ENCODE peak calls at places on chromosomes 6 and 20, in four cellular contexts. L is cardiac fibroblast, T is thoracic aorta, F is heart left ventricle. K is an unnamed sample.
A peak's percentile ranks its signal among the peaks of the same experiment; 100 is the strongest.

GRCh38 chr6:125952764-125953501 is 3.6 kb upstream of the HINT3 start:
- DNase-seq in T (no peak), F (no peak), L (peak; percentile 37), K (peak; percentile 43)

GRCh38 chr20:57622579-57623381 is 2.6 kb upstream of the ZBP1 start:
- DNase-seq in L (peak; percentile 35), F (no peak), T (no peak), K (peak; percentile 44)

GRCh38 chr6:82589509-82590206 is 226.0 kb downstream of the TPBG start:
- DNase-seq in L (peak; percentile 47), T (no peak), F (no peak), K (peak; percentile 42)

GRCh38 chr6:52221302-52221701 is 23.0 kb downstream of the IL17F start:
- DNase-seq in T (no peak), F (no peak), L (no peak), K (no peak)

GRCh38 chr20:63124782-63125580 is 91.0 kb downstream of the YTHDF1 start:
- DNase-seq in T (no peak), F (no peak), L (no peak), K (no peak)

GRCh38 chr6:1325471-1326309 is 13.8 kb downstream of the FOXQ1 start:
- DNase-seq in T (no peak), L (peak; percentile 64), F (no peak), K (peak; percentile 76)

GRCh38 chr20:50582591-50583234 is 72.5 kb downstream of the PTPN1 start:
- DNase-seq in L (no peak), T (no peak), F (no peak), K (no peak)

GRCh38 chr20:63594043-63594561 is 20.1 kb upstream of the HELZ2 start:
- DNase-seq in T (no peak), L (no peak), F (no peak), K (peak; percentile 52)

GRCh38 chr6:5344038-5344437 is 82.7 kb downstream of the FARS2 start:
- DNase-seq in F (no peak), T (no peak), L (no peak), K (no peak)

GRCh38 chr20:35297153-35297552 is 4.9 kb upstream of the FAM83C start:
- DNase-seq in F (no peak), L (peak; percentile 27), T (no peak), K (no peak)

GRCh38 chr20:25042531-25043498 is 15.1 kb downstream of the ACSS1 start:
- DNase-seq in T (no peak), L (no peak), F (peak; percentile 78), K (no peak)

GRCh38 chr6:17962436-17963031 is 24.9 kb downstream of the KIF13A start:
- DNase-seq in L (peak; percentile 93), T (no peak), F (peak; percentile 86), K (peak; percentile 89)

GRCh38 chr20:24384865-24385264 is 84.6 kb upstream of the SYNDIG1 start:
- DNase-seq in L (no peak), T (no peak), F (no peak), K (no peak)

GRCh38 chr6:52728394-52728793 is 34.9 kb downstream of the GSTA2 start:
- DNase-seq in F (no peak), L (peak; percentile 49), T (no peak), K (no peak)

GRCh38 chr6:117776441-117776840 is 101.2 kb downstream of the NUS1 start:
- DNase-seq in L (no peak), F (no peak), T (no peak), K (no peak)

GRCh38 chr6:51901766-51902165 is 185.6 kb downstream of the PKHD1 start:
- DNase-seq in F (no peak), L (no peak), T (no peak), K (no peak)

GRCh38 chr6:52653151-52653550 is 17.8 kb upstream of the TMEM14A start:
- DNase-seq in L (no peak), F (no peak), T (no peak), K (no peak)

GRCh38 chr6:136036601-136037000 is 185.1 kb downstream of the PDE7B start:
- DNase-seq in T (no peak), F (no peak), L (peak; percentile 65), K (peak; percentile 54)

GRCh38 chr6:140379919-140380318 is 1005.5 kb upstream of the CITED2 start:
- DNase-seq in F (no peak), T (no peak), L (no peak), K (peak; percentile 68)

GRCh38 chr6:16676978-16677377 is 84.3 kb downstream of the ATXN1 start:
- DNase-seq in T (no peak), L (peak; percentile 73), F (no peak), K (no peak)

GRCh38 chr20:49247792-49248191 is 28.6 kb downstream of the DDX27 start:
- DNase-seq in T (no peak), L (peak; percentile 16), F (no peak), K (no peak)

GRCh38 chr6:44049163-44049988 is 77.9 kb downstream of the MRPL14 start:
- DNase-seq in F (no peak), T (no peak), L (peak; percentile 72), K (peak; percentile 82)

GRCh38 chr6:5681480-5681879 is 325.2 kb downstream of the NRN1 start:
- DNase-seq in T (no peak), F (no peak), L (no peak), K (no peak)

GRCh38 chr20:62346398-62347150 is 20.5 kb downstream of the LAMA5 start:
- DNase-seq in L (no peak), F (no peak), T (no peak), K (no peak)

GRCh38 chr20:64160536-64161495 is 3.4 kb upstream of the MYT1 start:
- DNase-seq in T (no peak), F (no peak), L (no peak), K (no peak)

GRCh38 chr20:33664762-33665144 is 2.0 kb upstream of the ACTL10 start:
- DNase-seq in F (no peak), T (no peak), L (no peak), K (no peak)
- H3K4me3 ChIP-seq in F (no peak overlapping the region), T (no peak overlapping the region), L (no peak overlapping the region), K (no peak overlapping the region)

DNA sequence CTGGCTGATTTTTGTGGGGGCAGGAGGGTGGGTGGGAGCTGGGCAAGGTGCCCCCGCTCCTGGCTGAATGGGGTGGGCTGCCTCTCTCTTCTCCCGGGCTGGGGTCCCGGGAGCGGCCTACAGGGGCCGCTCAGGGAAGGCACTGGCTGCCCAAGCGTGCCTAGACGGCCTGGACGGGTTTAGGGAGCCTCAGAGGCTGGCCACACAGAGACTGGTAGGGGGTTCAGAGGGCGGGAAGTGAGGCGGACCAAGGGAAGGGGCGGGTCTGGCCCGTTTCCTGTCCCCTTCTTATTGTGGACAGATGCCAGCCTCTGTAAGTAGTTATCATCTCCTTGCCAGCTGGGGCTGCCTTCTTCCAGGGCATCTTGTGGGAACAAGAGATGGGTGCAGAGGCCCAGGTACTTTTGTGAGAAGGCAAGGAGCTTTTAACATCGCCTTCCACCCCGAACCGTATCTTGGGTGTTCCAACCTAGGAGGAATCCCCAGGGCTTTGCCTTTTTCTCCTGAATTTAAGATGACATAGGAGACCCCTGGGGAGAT is 437 bp downstream of the CD40 start:
- DNase-seq in F (peak; percentile 49), T (no peak), L (peak; percentile 23), K (no peak)
- H3K4me3 ChIP-seq in F (peak overlapping the region; percentile 45), T (peak overlapping the region; percentile 91), L (peak overlapping the region; percentile 49), K (peak overlapping the region; percentile 78)

GRCh38 chr20:32582659-32583580 is 2.2 kb downstream of the NOL4L start:
- DNase-seq in L (peak; percentile 43), F (peak; percentile 30), T (no peak), K (peak; percentile 68)
- H3K4me3 ChIP-seq in L (peak overlapping the region; percentile 61), F (peak overlapping the region; percentile 50), T (peak overlapping the region; percentile 82), K (peak overlapping the region; percentile 67)

DNA sequence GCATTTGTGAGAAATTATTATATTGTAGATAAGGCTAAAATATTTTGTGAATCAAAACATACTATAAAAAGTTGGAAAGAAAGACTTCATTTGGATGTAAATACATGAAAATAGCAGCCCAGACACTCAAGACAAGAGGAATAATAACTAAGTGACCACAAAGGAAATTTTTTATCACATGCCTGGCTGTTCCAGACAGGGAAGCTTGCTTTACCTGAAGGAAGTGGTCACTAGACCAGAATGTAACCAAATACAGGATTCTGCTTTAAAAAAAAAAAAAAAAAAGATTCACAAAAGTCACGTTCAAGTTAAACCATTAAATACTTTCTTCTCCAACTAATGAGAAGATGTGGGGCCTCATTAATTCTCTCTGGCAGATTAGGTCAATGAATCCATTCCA is 9.3 kb upstream of the HLA-DQB2 start:
- DNase-seq in T (no peak), L (no peak), F (no peak), K (no peak)
- H3K4me3 ChIP-seq in T (no peak overlapping the region), L (no peak overlapping the region), F (no peak overlapping the region), K (no peak overlapping the region)

DNA sequence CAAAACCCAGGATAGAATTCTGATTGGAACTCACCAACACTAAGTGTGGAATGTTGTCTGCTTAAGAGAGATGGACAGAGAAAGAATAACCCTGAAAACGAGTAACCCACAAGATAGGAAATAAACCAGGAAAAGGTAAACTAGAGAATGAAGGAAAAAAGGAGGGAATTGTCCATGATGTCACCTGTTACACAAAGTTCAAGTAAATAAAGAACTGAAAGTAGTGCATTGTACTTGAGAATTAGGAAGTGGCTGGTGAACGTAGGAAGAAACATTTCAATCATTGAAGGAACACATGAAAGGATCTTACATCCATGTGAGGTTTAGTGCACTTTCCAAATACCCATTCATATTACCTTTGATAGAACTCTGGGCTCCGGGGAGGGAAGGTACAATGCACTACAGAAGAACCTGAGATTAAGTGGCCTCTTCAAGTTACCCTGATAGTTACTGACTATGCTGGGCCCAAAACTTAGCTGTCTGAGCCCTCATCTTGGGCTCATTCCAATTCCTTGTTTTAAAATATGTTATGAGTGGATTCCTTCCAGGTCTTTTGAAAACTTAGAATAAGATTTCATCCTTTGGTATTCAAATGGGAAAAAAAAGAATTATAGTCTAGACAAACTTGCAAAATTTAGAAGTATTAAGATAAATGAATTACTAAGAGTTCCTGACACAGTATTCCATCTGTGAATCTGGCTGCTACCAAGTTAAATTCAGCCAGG is 1.1 kb upstream of the STX7 start:
- DNase-seq in L (peak; percentile 26), T (no peak), F (no peak), K (peak; percentile 77)
- H3K4me3 ChIP-seq in L (no peak overlapping the region), T (peak overlapping the region; percentile 90), F (no peak overlapping the region), K (peak overlapping the region; percentile 96)

GRCh38 chr6:37651991-37652390 is 45.7 kb downstream of the MDGA1 start:
- DNase-seq in T (no peak), F (no peak), L (no peak), K (no peak)

GRCh38 chr6:37648465-37649330 is 49.0 kb downstream of the MDGA1 start:
- DNase-seq in T (no peak), L (peak; percentile 23), F (no peak), K (no peak)

GRCh38 chr6:37647765-37648085 is 50.0 kb downstream of the MDGA1 start:
- DNase-seq in L (no peak), T (no peak), F (no peak), K (no peak)

GRCh38 chr6:37646986-37647764 is 50.5 kb downstream of the MDGA1 start:
- DNase-seq in T (no peak), L (no peak), F (no peak), K (no peak)

GRCh38 chr6:37650071-37650481 is 47.6 kb downstream of the MDGA1 start:
- DNase-seq in F (no peak), T (no peak), L (no peak), K (no peak)
- H3K4me3 ChIP-seq in F (no peak overlapping the region), T (no peak overlapping the region), L (no peak overlapping the region), K (no peak overlapping the region)